ENCODE peak calls at places on chromosomes 2 and 18, in five cellular contexts. W is K562, J is endothelial cell of umbilical vein, P is HCT116, L is GM12878. K is an unnamed sample.
A peak's percentile ranks its signal among the peaks of the same experiment; 100 is the strongest.

GRCh38 chr2:75238670-75239330 is 39.5 kb upstream of the TACR1 start:
- DNase-seq in W (no peak), J (no peak), P (no peak), L (no peak), K (no peak)

GRCh38 chr2:33142874-33143273 is 196.1 kb downstream of the LTBP1 start:
- DNase-seq in W (no peak), J (no peak), P (no peak), L (no peak), K (no peak)

GRCh38 chr18:4765401-4765800 is 310.3 kb upstream of the DLGAP1 start:
- DNase-seq in W (no peak), J (no peak), P (no peak), L (no peak), K (no peak)

GRCh38 chr18:55477537-55478300 is 110.3 kb downstream of the TCF4 start:
- DNase-seq in W (peak; percentile 37), J (peak; percentile 81), P (no peak), L (peak; percentile 4), K (no peak)

GRCh38 chr2:166314022-166314759 is 61.6 kb downstream of the SCN9A start:
- DNase-seq in W (no peak), J (peak; percentile 6), P (no peak), L (no peak), K (no peak)

GRCh38 chr2:83536489-83537020 is 922.5 kb downstream of the SUCLG1 start:
- DNase-seq in W (no peak), J (no peak), P (no peak), L (no peak), K (no peak)

GRCh38 chr2:129009555-129010146 is 691.0 kb upstream of the HS6ST1 start:
- DNase-seq in W (no peak), J (no peak), P (no peak), L (no peak), K (no peak)

GRCh38 chr2:233353769-233354499 is at the start of gene DGKD:
- DNase-seq in W (peak; percentile 86), J (peak; percentile 56), P (peak; percentile 29), L (no peak), K (no peak)

DNA sequence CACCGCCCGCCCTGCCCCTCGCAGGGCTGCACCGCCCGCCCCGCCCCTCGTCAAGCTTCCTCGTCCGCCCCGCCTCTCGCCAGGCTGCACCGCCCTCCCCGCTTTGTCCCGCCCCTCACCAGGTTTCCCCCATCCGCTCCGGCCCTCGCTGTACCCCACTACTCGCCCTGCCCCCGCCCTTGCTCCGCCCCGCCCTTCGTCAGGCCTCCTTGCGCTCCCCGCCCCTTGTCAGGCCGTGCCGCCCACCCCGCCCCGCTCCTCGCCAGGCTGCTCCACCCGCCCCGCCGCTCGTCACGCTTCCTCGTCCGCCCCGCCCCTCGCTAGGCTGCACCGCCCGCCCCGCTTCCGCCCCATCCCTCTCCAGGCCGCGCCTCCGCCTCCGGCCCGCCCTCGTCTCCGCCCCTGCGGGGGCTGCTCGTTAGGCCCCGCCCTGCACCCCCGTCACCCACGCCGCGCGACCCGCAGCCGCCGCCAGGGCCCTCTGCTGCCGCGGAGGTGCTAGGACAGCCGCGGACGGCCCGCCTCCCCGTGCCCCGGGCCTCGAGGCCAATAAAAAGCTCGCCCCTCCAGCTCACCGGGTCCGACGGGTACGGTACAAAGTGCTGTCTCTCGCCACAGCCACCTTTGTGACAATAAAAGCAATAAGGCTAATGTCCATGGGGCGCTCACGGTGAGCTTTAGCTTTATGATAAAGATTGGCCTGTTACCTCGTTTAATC is 574 bp upstream of the DNPEP start:
- DNase-seq in W (peak; percentile 93), J (peak; percentile 96), P (peak; percentile 90), L (peak; percentile 83), K (no peak)
- TF ChIP-seq POLR2AphosphoS5 in W (no peak), J (peak; percentile 49), P (no peak), L (no peak), K (no peak)

GRCh38 chr2:85580206-85580605 is 2.8 kb downstream of the VAMP8 start:
- DNase-seq in W (no peak), J (no peak), P (no peak), L (no peak), K (no peak)
- H3K9ac ChIP-seq in W (peak overlapping the region; percentile 77), J (no peak overlapping the region), P (no peak overlapping the region), L (peak overlapping the region; percentile 7), K (no peak overlapping the region)

GRCh38 chr2:134306521-134306920 is 52.6 kb downstream of the MGAT5 start:
- DNase-seq in W (no peak), J (no peak), P (no peak), L (no peak), K (no peak)

GRCh38 chr2:134304726-134305509 is 51.0 kb downstream of the MGAT5 start:
- DNase-seq in W (no peak), J (no peak), P (no peak), L (no peak), K (no peak)

GRCh38 chr2:134299334-134299733 is 45.5 kb downstream of the MGAT5 start:
- DNase-seq in W (no peak), J (no peak), P (no peak), L (no peak), K (no peak)

GRCh38 chr2:134300585-134300984 is 46.7 kb downstream of the MGAT5 start:
- DNase-seq in W (no peak), J (peak; percentile 11), P (no peak), L (no peak), K (no peak)

DNA sequence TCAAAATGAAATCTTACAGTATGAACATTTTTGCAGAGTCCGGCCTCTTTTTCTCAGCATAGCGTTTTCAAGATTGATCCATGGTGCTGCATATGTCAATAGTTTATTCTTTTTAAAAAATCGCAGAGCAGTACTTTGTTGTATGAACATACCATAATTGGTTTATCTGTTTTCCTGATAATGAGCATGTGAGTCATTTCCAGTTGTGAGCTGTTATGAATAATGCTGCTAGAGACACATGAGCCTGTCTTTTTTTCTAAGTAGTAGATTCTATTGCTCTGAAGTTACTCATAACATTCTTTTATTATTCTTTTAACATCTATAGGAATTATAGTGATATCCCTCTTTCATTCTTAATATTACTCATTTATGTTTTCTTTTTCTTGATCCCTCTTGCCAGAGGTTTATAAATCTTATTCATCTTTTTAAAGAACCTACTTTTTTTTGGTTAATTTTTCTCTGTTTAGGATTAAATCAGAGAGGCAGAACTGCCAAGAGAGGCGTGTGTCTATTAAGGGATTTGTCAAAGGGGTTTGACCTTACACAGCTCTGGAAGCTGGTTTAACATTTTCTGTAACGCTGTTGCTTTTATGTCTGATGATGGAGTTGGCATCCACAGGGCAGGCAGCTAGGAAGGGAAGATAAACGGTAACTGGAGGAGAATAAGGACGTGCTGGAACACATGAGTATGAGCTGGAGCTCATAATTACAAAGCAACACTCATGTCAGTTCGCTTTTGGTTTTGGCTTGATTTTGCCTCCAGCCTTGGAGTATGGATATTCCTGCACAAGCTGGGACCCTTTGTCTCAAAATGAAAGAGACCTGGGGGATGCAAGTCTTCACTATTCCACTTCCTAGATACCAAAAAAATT is 47.5 kb downstream of the MGAT5 start:
- DNase-seq in W (no peak), J (peak; percentile 81), P (no peak), L (no peak), K (no peak)
- H3K27ac ChIP-seq in W (no peak overlapping the region), J (peak overlapping the region; percentile 78), P (no peak overlapping the region), L (no peak overlapping the region), K (no peak overlapping the region)

DNA sequence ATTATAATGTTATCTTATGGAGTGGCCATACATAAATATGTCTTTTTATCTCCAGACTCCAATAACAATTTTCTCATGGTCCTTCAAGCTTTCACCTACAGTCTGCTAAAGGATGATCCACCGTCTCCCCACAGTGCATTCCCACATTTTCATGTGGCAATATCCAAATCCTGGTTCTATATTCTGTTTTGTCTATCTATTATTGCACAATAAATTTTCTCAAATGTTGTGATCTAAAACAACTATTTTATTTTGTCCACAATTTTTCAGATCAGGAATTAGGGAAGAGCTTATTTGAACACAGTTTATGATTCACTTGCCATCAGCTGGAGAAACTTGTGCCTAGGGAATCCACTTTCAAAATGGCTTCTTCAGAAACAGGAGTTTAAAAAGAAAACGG is 614.4 kb upstream of the TMEFF2 start:
- DNase-seq in W (no peak), J (no peak), P (no peak), L (no peak), K (no peak)
- TF ChIP-seq POLR2AphosphoS5 in W (no peak), J (no peak), P (no peak), L (no peak), K (no peak)

GRCh38 chr2:187862715-187863114 is 308.5 kb upstream of the TFPI start:
- DNase-seq in W (no peak), J (no peak), P (no peak), L (no peak), K (no peak)
- H3K9ac ChIP-seq in W (no peak overlapping the region), J (no peak overlapping the region), P (no peak overlapping the region), L (no peak overlapping the region), K (no peak overlapping the region)

DNA sequence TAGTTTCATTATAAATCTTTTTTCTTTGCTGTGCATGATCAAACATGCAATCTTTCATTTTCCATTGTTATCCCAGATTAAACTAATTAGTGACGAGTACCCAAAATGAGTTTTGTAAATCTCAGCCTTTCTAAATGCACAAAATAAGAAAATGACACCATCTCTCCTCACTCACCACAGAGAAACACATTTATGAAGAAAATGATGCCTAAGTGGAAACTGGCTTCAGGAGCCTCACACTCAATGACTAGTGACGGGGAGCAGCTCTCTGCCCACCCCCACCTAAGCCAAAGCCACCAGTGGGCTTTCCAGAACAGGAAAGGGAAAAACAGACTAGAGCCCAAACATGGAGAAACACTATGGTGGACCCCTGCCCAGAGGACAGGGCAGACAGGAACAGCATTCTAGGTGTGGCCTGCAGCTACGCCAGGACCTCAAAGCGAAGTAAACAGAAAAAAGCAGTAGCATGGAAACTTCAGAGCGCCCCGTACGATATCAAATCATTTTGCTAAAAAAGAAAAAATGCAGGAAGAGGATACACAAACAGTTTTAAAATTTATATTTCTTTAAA is 113.5 kb downstream of the RBMS1 start:
- DNase-seq in W (no peak), J (no peak), P (no peak), L (no peak), K (no peak)
- H3K27ac ChIP-seq in W (no peak overlapping the region), J (peak overlapping the region; percentile 63), P (no peak overlapping the region), L (no peak overlapping the region), K (no peak overlapping the region)

K was measured in SK-N-MC.